ENCODE peak calls at places on chromosomes 4 and X, in four cellular contexts. S is neural progenitor cell, W is neural crest cell, T is left lung. G is an unnamed sample.

GRCh38 chrX:24231169-24231568 is 81.6 kb downstream of the ZFX start:
- DNase-seq in S (no peak), W (no peak), T (no peak), G (peak)

GRCh38 chr4:186021461-186022167 is 47.3 kb upstream of the TLR3 start:
- DNase-seq in S (peak), W (peak), T (no peak), G (no peak)

GRCh38 chr4:158859661-158860060 is 90.8 kb downstream of the FNIP2 start:
- DNase-seq in S (no peak), W (no peak), T (no peak), G (no peak)

GRCh38 chrX:10634681-10635161 is 14.3 kb upstream of the MID1 start:
- DNase-seq in S (no peak), W (no peak), T (no peak), G (no peak)

GRCh38 chrX:10603612-10604011 is 16.8 kb downstream of the MID1 start:
- DNase-seq in S (no peak), W (no peak), T (no peak), G (no peak)

GRCh38 chr4:105092356-105092755 is 54.3 kb upstream of the TET2 start:
- DNase-seq in S (no peak), W (no peak), T (no peak), G (no peak)

GRCh38 chrX:69210513-69211065 is 45.3 kb upstream of the PJA1 start:
- DNase-seq in S (no peak), W (no peak), T (no peak), G (no peak)

GRCh38 chr4:106478152-106478551 is 109.6 kb upstream of the GIMD1 start:
- DNase-seq in S (no peak), W (no peak), T (no peak), G (no peak)

GRCh38 chr4:115229873-115230272 is 116.5 kb upstream of the NDST4 start:
- DNase-seq in S (no peak), W (no peak), T (no peak), G (no peak)

GRCh38 chr4:139403457-139403856 is 50.5 kb upstream of the RAB33B start:
- DNase-seq in S (peak), W (no peak), T (no peak), G (no peak)
- TF ChIP-seq CTCF in S (peak), W (no peak), T (no peak), G (no peak)

DNA sequence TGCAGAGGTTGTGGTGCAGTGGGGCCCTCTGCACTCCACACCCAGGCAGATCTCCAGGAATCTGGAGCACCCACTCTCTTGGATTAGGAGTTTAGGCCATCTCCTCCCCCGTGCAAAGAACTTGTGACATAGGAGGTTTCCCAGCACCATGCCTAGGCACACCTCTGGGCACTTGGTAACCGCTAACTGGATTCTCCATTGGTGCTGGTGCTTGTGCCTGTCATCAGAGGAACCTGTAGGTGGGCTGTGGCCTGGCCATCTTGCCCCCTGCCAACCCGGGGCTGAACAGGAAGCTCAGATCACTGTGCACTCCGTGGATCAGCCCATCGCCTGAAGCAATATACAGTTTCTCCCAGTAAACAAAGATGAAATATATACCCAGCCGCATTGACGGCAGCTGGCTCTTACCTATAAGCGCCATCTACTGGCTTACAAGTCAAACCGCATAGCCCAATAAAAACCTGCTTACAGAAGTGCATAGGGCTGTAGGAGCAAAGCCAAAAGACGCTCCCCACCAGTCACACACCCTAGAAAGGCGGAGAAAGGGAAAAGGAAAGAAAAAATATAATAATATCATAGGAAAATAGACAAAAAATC is 19.1 kb upstream of the TEX13B start:
- DNase-seq in S (peak), W (no peak), T (no peak), G (no peak)
- TF ChIP-seq CTCF in S (peak), W (peak), T (no peak), G (peak)

GRCh38 chr4:146981651-146982050 is 36.0 kb upstream of the TTC29 start:
- DNase-seq in S (peak), W (no peak), T (no peak), G (no peak)
- TF ChIP-seq CTCF in S (no peak), W (no peak), T (no peak), G (no peak)

GRCh38 chr4:168995537-168996295 is 14.3 kb downstream of the CBR4 start:
- DNase-seq in S (peak), W (no peak), T (no peak), G (no peak)
- TF ChIP-seq CTCF in S (peak), W (peak), T (no peak), G (peak)

GRCh38 chr4:183580370-183580769 is 75.5 kb downstream of the ING2 start:
- DNase-seq in S (no peak), W (no peak), T (no peak), G (no peak)
- TF ChIP-seq CTCF in S (no peak), W (no peak), T (no peak), G (no peak)

GRCh38 chr4:78024692-78025091 is 32.4 kb upstream of the FRAS1 start:
- DNase-seq in S (no peak), W (no peak), T (no peak), G (no peak)

GRCh38 chr4:78024085-78024484 is 33.0 kb upstream of the FRAS1 start:
- DNase-seq in S (no peak), W (no peak), T (no peak), G (no peak)

GRCh38 chr4:78019494-78019893 is 37.6 kb upstream of the FRAS1 start:
- DNase-seq in S (no peak), W (no peak), T (no peak), G (no peak)

GRCh38 chr4:78020677-78021076 is 36.4 kb upstream of the FRAS1 start:
- DNase-seq in S (no peak), W (no peak), T (no peak), G (no peak)

DNA sequence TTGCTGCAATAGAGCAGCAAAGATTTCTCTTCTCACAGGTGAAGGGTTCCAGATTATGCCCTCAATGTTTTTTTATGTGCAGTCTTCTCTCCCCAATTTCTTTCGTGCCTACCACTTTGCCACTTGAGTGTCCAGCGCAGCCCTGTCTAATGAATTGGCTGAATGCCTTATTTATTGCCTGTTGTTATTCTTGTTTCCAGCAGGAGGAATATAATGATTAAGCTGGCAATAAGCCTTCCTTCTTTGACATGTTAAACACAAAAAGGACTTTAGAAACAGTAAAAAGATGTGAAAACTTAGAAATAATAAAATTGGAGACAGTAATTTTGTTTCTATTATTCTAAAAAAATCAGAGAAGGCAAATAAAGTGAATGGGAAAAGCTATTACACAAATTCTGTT is 34.6 kb upstream of the FRAS1 start:
- DNase-seq in S (no peak), W (no peak), T (no peak), G (no peak)
- TF ChIP-seq CTCF in S (no peak), W (peak), T (no peak), G (no peak)